ENCODE peak calls at places on chromosome 15, in seven cellular contexts. G is ovary, N is HepG2, V is RWPE1, W is AG09309, R is A549, L is progenitor cell of endocrine pancreas. O is an unnamed sample.

GRCh38 chr15:74978503-74978902 is 16.9 kb upstream of the SCAMP5 start:
- DNase-seq in G (no peak), W (no peak), L (no peak), N (no peak), V (peak; percentile 36), R (no peak), O (no peak)

GRCh38 chr15:60408438-60409105 is 10.8 kb upstream of the ANXA2 start:
- DNase-seq in G (no peak), N (peak; percentile 16), W (no peak), R (peak; percentile 92), V (peak; percentile 86), L (no peak), O (no peak)

GRCh38 chr15:80351211-80351610 is 53.0 kb upstream of the ARNT2 start:
- DNase-seq in L (no peak), N (no peak), V (no peak), R (no peak), G (no peak), W (no peak), O (no peak)

GRCh38 chr15:47292638-47293037 is 424.7 kb upstream of the SEMA6D start:
- DNase-seq in V (no peak), R (no peak), G (no peak), N (no peak), L (no peak), W (no peak), O (no peak)

GRCh38 chr15:55884223-55884622 is 109.2 kb downstream of the NEDD4 start:
- DNase-seq in V (no peak), L (no peak), W (no peak), R (no peak), G (no peak), N (no peak), O (no peak)

GRCh38 chr15:76193934-76194333 is 117.3 kb downstream of the ETFA start:
- DNase-seq in W (no peak), L (no peak), R (no peak), V (no peak), G (no peak), N (no peak), O (no peak)

GRCh38 chr15:60674704-60675405 is 195.9 kb upstream of the ICE2 start:
- DNase-seq in V (no peak), L (no peak), G (no peak), W (no peak), R (no peak), N (no peak), O (no peak)

GRCh38 chr15:67796196-67796699 is 29.1 kb upstream of the SKOR1 start:
- DNase-seq in W (no peak), G (no peak), N (no peak), V (no peak), L (no peak), R (no peak), O (no peak)

GRCh38 chr15:86267892-86268291 is 188.2 kb downstream of the AGBL1 start:
- DNase-seq in L (no peak), N (no peak), V (peak; percentile 57), W (no peak), R (no peak), G (no peak), O (no peak)

GRCh38 chr15:77025941-77026411 is 31.1 kb downstream of the PSTPIP1 start:
- DNase-seq in R (no peak), L (no peak), N (no peak), G (peak; percentile 10), V (no peak), W (no peak), O (no peak)

GRCh38 chr15:67520276-67520975 is 505 bp upstream of the C15orf61 start:
- DNase-seq in G (no peak), W (no peak), L (no peak), R (no peak), V (no peak), N (no peak), O (no peak)

GRCh38 chr15:78425643-78426042 is 12.4 kb upstream of the IREB2 start:
- DNase-seq in W (no peak), G (no peak), V (no peak), N (no peak), R (no peak), L (no peak), O (no peak)

GRCh38 chr15:80474751-80475295 is 70.6 kb downstream of the ARNT2 start:
- DNase-seq in V (no peak), W (no peak), R (no peak), L (no peak), N (no peak), G (no peak), O (no peak)

GRCh38 chr15:42490246-42490742 is 647 bp downstream of the ZNF106 start:
- DNase-seq in W (no peak), V (peak; percentile 26), R (no peak), L (no peak), G (no peak), N (no peak), O (no peak)

GRCh38 chr15:42494998-42495360 is 455 bp upstream of the SNAP23 start:
- DNase-seq in V (peak; percentile 57), N (peak; percentile 34), W (no peak), L (no peak), R (peak; percentile 26), G (no peak), O (peak; percentile 30)

GRCh38 chr15:42493694-42494093 is 1.7 kb upstream of the SNAP23 start:
- DNase-seq in N (no peak), W (no peak), L (no peak), G (no peak), R (no peak), V (no peak), O (no peak)

GRCh38 chr15:42491540-42492225 is 742 bp upstream of the ZNF106 start:
- DNase-seq in W (no peak), L (no peak), R (peak; percentile 30), V (peak; percentile 82), N (peak; percentile 27), G (no peak), O (peak; percentile 8)

DNA sequence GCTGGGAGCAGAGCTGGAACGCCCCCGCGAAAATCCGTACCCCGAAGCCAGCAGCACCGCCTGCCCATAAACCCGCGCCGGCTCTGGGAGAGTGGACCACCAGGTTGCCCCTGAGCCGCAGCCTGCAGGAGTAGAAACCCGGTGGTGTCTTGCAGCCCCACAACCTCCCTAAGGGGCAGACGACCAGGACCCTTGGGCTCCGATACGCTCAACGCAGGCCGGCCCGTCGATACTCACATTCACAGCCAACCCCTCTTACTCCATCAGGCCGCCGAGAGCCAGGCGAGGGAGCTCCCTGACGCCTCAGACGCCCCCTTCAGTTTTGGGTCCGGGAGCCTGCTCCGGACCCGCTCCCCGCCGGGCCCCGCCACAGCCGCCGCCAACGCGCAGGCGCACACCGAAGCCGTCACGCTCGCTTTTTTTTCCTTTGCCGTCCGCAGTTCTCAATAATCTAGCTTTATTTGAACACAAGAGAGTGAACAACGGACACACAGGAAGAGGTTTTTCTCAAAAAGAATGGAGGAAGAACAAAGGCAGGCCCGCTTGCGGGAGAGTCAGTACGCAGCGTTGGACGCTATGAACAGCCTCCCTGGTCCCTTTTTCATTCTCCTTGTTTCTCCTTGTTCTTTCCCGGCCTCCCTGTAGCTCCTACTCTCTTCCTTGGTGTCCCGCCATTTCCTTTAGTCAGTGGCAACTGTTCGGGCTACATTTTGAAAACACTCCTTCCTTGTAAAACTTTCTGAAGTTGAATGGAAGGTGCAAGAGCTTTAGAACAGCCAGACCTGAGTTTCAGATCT is at the start of gene ZNF106:
- DNase-seq in G (peak; percentile 92), V (peak; percentile 90), W (peak; percentile 69), L (peak; percentile 87), N (peak; percentile 91), R (peak; percentile 85), O (peak; percentile 82)
- TF ChIP-seq CTCF in G (peak; percentile 28), V (no peak), W (no peak), L (peak; percentile 29), N (peak; percentile 40), R (no peak), O (no peak)

GRCh38 chr15:84890670-84891147 is 6.2 kb downstream of the SLC28A1 start:
- DNase-seq in R (no peak), G (no peak), L (no peak), W (no peak), N (no peak), V (no peak), O (no peak)

GRCh38 chr15:84893607-84894006 is 9.1 kb downstream of the SLC28A1 start:
- DNase-seq in N (no peak), W (no peak), L (no peak), V (no peak), G (no peak), R (no peak), O (no peak)

GRCh38 chr15:84894743-84895425 is 10.4 kb downstream of the SLC28A1 start:
- DNase-seq in N (no peak), G (no peak), L (no peak), R (no peak), V (no peak), W (no peak), O (no peak)

GRCh38 chr15:84891339-84891738 is 6.9 kb downstream of the SLC28A1 start:
- DNase-seq in W (no peak), R (no peak), N (no peak), V (no peak), L (no peak), G (no peak), O (no peak)

GRCh38 chr15:84892786-84893307 is 8.4 kb downstream of the SLC28A1 start:
- DNase-seq in N (no peak), W (no peak), L (no peak), R (no peak), V (no peak), G (no peak), O (no peak)
- TF ChIP-seq CTCF in N (no peak), W (no peak), L (no peak), R (no peak), V (no peak), G (no peak), O (no peak)

DNA sequence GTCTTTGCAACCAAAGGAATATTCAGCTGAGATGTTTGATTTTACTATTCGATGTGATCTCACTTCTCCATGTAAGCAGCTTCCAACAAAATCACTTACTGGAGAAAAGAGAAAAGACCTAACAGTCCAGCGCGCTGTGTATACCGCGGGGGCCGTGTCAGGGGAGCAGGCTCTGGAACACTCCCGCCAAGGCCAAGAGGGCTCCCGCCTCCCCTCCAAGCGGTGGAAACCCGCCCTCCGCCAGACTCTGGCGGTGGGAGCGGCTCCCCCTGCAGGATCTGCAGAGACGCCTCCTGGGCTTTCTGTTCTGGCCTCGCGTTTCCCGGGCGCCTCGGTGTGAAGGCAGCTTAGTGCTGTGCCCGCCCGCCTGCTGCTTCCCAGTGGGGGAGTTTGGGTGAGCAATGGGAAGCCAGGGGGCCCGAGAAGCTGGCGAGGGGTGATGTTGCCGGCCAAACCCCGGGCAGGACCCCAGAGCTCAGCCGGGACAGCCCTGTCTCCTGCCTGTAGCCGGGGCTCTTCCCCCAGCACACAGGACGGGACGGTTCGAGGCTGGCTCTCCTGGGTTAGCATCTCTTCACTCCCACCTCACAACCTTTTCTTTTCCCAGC is 36.3 kb downstream of the CHST14 start:
- DNase-seq in W (no peak), N (peak; percentile 69), L (peak; percentile 78), R (peak; percentile 71), G (peak; percentile 90), V (peak; percentile 79), O (peak; percentile 74)
- TF ChIP-seq CTCF in W (peak; percentile 91), N (peak; percentile 96), L (peak; percentile 78), R (peak; percentile 54), G (peak; percentile 78), V (peak; percentile 91), O (no peak)

GRCh38 chr15:66401130-66402021 is 14.7 kb downstream of the MAP2K1 start:
- DNase-seq in L (no peak), R (peak; percentile 45), W (no peak), N (no peak), V (peak; percentile 35), G (no peak), O (no peak)
- TF ChIP-seq CTCF in L (no peak), R (no peak), W (no peak), N (no peak), V (no peak), G (no peak), O (no peak)